ENCODE peak calls at places on chromosomes 12 and 14, in six cellular contexts. One of them, this sample, is unnamed.
A peak's percentile ranks its signal among the peaks of the same experiment; 100 is the strongest.

GRCh38 chr14:102906616-102907302 is 15.7 kb upstream of the AMN start:
- DNase-seq in glutamatergic neuron: no peak
- DNase-seq in testis: no peak
- DNase-seq in AG09319: no peak
- DNase-seq in CD4-positive, alpha-beta T cell: no peak
- DNase-seq in fibroblast of lung: no peak
- DNase-seq in this sample: no peak

GRCh38 chr14:36845346-36846042 is 183.8 kb downstream of the PAX9 start:
- DNase-seq in AG09319: peak; percentile 5
- DNase-seq in CD4-positive, alpha-beta T cell: no peak
- DNase-seq in testis: no peak
- DNase-seq in glutamatergic neuron: no peak
- DNase-seq in fibroblast of lung: peak; percentile 12
- DNase-seq in this sample: no peak

GRCh38 chr12:106837782-106838181 is 63.3 kb downstream of the RIC8B start:
- DNase-seq in fibroblast of lung: no peak
- DNase-seq in glutamatergic neuron: no peak
- DNase-seq in CD4-positive, alpha-beta T cell: no peak
- DNase-seq in AG09319: no peak
- DNase-seq in testis: no peak
- DNase-seq in this sample: no peak

GRCh38 chr14:24629521-24629920 is 4.5 kb downstream of the GZMB start:
- DNase-seq in CD4-positive, alpha-beta T cell: no peak
- DNase-seq in testis: no peak
- DNase-seq in fibroblast of lung: no peak
- DNase-seq in glutamatergic neuron: no peak
- DNase-seq in AG09319: no peak
- DNase-seq in this sample: no peak

GRCh38 chr12:67630373-67631088 is 18.0 kb upstream of the DYRK2 start:
- DNase-seq in fibroblast of lung: peak; percentile 3
- DNase-seq in CD4-positive, alpha-beta T cell: peak; percentile 87
- DNase-seq in testis: peak; percentile 25
- DNase-seq in AG09319: no peak
- DNase-seq in glutamatergic neuron: no peak
- DNase-seq in this sample: no peak

GRCh38 chr14:69154779-69155178 is 1.9 kb upstream of the DCAF5 start:
- DNase-seq in CD4-positive, alpha-beta T cell: no peak
- DNase-seq in testis: peak; percentile 48
- DNase-seq in AG09319: no peak
- DNase-seq in glutamatergic neuron: no peak
- DNase-seq in fibroblast of lung: peak; percentile 23
- DNase-seq in this sample: peak; percentile 5

GRCh38 chr12:116155383-116155782 is 122.1 kb downstream of the MED13L start:
- DNase-seq in fibroblast of lung: no peak
- DNase-seq in glutamatergic neuron: no peak
- DNase-seq in AG09319: no peak
- DNase-seq in testis: no peak
- DNase-seq in CD4-positive, alpha-beta T cell: no peak
- DNase-seq in this sample: no peak

GRCh38 chr12:5556033-5556614 is 124.2 kb downstream of the NTF3 start:
- DNase-seq in testis: peak; percentile 70
- DNase-seq in fibroblast of lung: no peak
- DNase-seq in glutamatergic neuron: peak; percentile 59
- DNase-seq in CD4-positive, alpha-beta T cell: no peak
- DNase-seq in AG09319: no peak
- DNase-seq in this sample: peak; percentile 18

GRCh38 chr12:6460751-6461371 is 9.0 kb downstream of the TAPBPL start:
- DNase-seq in testis: no peak
- DNase-seq in fibroblast of lung: no peak
- DNase-seq in glutamatergic neuron: no peak
- DNase-seq in AG09319: no peak
- DNase-seq in CD4-positive, alpha-beta T cell: no peak
- DNase-seq in this sample: no peak

GRCh38 chr14:104559769-104560585 is 19.6 kb upstream of the C14orf180 start:
- DNase-seq in AG09319: no peak
- DNase-seq in fibroblast of lung: no peak
- DNase-seq in CD4-positive, alpha-beta T cell: no peak
- DNase-seq in testis: no peak
- DNase-seq in glutamatergic neuron: no peak
- DNase-seq in this sample: no peak

GRCh38 chr12:30178948-30179347 is 395.2 kb upstream of the TMTC1 start:
- DNase-seq in glutamatergic neuron: no peak
- DNase-seq in fibroblast of lung: no peak
- DNase-seq in testis: no peak
- DNase-seq in AG09319: no peak
- DNase-seq in CD4-positive, alpha-beta T cell: no peak
- DNase-seq in this sample: no peak

GRCh38 chr12:103036581-103037214 is 79.2 kb downstream of the ASCL1 start:
- DNase-seq in glutamatergic neuron: no peak
- DNase-seq in CD4-positive, alpha-beta T cell: no peak
- DNase-seq in AG09319: no peak
- DNase-seq in fibroblast of lung: no peak
- DNase-seq in testis: no peak
- DNase-seq in this sample: no peak

GRCh38 chr12:57579011-57579410 is 12.0 kb upstream of the PIP4K2C start:
- DNase-seq in CD4-positive, alpha-beta T cell: no peak
- DNase-seq in fibroblast of lung: no peak
- DNase-seq in testis: no peak
- DNase-seq in AG09319: no peak
- DNase-seq in glutamatergic neuron: no peak
- DNase-seq in this sample: no peak

GRCh38 chr14:95466506-95466905 is 49.9 kb downstream of the SYNE3 start:
- DNase-seq in fibroblast of lung: no peak
- DNase-seq in AG09319: no peak
- DNase-seq in CD4-positive, alpha-beta T cell: no peak
- DNase-seq in glutamatergic neuron: no peak
- DNase-seq in testis: no peak
- DNase-seq in this sample: no peak

GRCh38 chr12:70449074-70449757 is 83.1 kb downstream of the KCNMB4 start:
- DNase-seq in testis: no peak
- DNase-seq in CD4-positive, alpha-beta T cell: no peak
- DNase-seq in fibroblast of lung: peak; percentile 9
- DNase-seq in glutamatergic neuron: no peak
- DNase-seq in AG09319: no peak
- DNase-seq in this sample: no peak

GRCh38 chr12:117507547-117507946 is 146.1 kb upstream of the NOS1 start:
- DNase-seq in glutamatergic neuron: peak; percentile 30
- DNase-seq in CD4-positive, alpha-beta T cell: no peak
- DNase-seq in fibroblast of lung: no peak
- DNase-seq in testis: no peak
- DNase-seq in AG09319: no peak
- DNase-seq in this sample: no peak

GRCh38 chr12:21666722-21667121 is 9.1 kb upstream of the LDHB start:
- DNase-seq in testis: no peak
- DNase-seq in fibroblast of lung: peak; percentile 34
- DNase-seq in CD4-positive, alpha-beta T cell: no peak
- DNase-seq in glutamatergic neuron: no peak
- DNase-seq in AG09319: no peak
- DNase-seq in this sample: no peak

GRCh38 chr14:76811561-76811960 is 1.1 kb downstream of the ANGEL1 start:
- DNase-seq in CD4-positive, alpha-beta T cell: no peak
- DNase-seq in AG09319: no peak
- DNase-seq in fibroblast of lung: no peak
- DNase-seq in glutamatergic neuron: no peak
- DNase-seq in testis: no peak
- DNase-seq in this sample: no peak

GRCh38 chr12:100279159-100279558 is 12.2 kb downstream of the SCYL2 start:
- DNase-seq in glutamatergic neuron: no peak
- DNase-seq in testis: no peak
- DNase-seq in fibroblast of lung: no peak
- DNase-seq in AG09319: no peak
- DNase-seq in CD4-positive, alpha-beta T cell: no peak
- DNase-seq in this sample: no peak

GRCh38 chr12:22084852-22085251 is 38.8 kb downstream of the CMAS start:
- DNase-seq in testis: no peak
- DNase-seq in CD4-positive, alpha-beta T cell: no peak
- DNase-seq in AG09319: no peak
- DNase-seq in fibroblast of lung: no peak
- DNase-seq in glutamatergic neuron: no peak
- DNase-seq in this sample: no peak

GRCh38 chr14:75531660-75532317 is 9.5 kb downstream of the BATF start:
- DNase-seq in testis: no peak
- DNase-seq in glutamatergic neuron: no peak
- DNase-seq in AG09319: no peak
- DNase-seq in fibroblast of lung: no peak
- DNase-seq in CD4-positive, alpha-beta T cell: no peak
- DNase-seq in this sample: no peak

GRCh38 chr12:19946549-19946948 is 421.8 kb upstream of the PDE3A start:
- DNase-seq in testis: no peak
- DNase-seq in fibroblast of lung: peak; percentile 92
- DNase-seq in AG09319: peak; percentile 66
- DNase-seq in CD4-positive, alpha-beta T cell: no peak
- DNase-seq in glutamatergic neuron: no peak
- DNase-seq in this sample: no peak

GRCh38 chr14:20347747-20348146 is 4.3 kb downstream of the PARP2 start:
- DNase-seq in glutamatergic neuron: no peak
- DNase-seq in AG09319: no peak
- DNase-seq in testis: peak; percentile 44
- DNase-seq in fibroblast of lung: no peak
- DNase-seq in CD4-positive, alpha-beta T cell: no peak
- DNase-seq in this sample: no peak
- TF ChIP-seq CTCF in glutamatergic neuron: no peak
- TF ChIP-seq CTCF in AG09319: no peak
- TF ChIP-seq CTCF in testis: no peak
- TF ChIP-seq CTCF in fibroblast of lung: no peak
- TF ChIP-seq CTCF in CD4-positive, alpha-beta T cell: no peak
- TF ChIP-seq CTCF in this sample: no peak

DNA sequence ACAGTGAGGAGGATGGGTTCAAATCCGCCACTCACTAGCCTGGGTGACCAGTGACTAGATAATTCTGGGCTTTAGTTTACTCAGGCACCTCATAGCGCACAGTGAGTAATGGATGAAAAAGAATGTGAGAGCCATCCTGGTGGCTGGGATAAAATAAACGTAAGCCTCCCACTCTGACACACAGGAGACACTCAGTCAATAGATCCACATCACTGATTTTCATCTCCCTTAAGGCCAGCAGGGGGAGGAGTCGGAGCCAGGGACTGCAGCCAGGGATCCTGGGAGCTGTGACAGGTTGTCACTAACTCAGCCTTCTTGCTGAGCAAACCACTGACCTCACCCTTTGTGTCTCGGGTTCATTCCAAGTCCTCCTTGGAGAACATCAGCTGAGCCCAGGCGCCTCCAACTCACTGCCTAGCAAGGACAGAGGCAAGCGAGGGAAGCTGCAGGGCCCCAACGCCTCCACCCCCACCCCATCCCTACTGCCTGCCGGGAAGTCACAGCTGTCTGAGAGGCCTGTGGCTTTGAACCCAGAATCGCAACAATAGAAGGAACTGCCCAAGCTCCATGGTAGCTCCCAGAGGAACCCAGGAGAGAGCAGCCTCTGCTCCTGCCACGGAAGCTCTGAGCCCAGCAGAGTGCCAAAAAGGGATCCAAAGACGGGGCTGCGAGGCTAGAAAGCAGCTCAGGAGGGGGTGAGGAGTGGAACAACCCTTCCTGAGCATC is 30.7 kb downstream of the PXN start:
- DNase-seq in CD4-positive, alpha-beta T cell: no peak
- DNase-seq in glutamatergic neuron: peak; percentile 78
- DNase-seq in testis: peak; percentile 91
- DNase-seq in AG09319: peak; percentile 87
- DNase-seq in fibroblast of lung: peak; percentile 99
- DNase-seq in this sample: peak; percentile 44
- TF ChIP-seq CTCF in CD4-positive, alpha-beta T cell: no peak
- TF ChIP-seq CTCF in glutamatergic neuron: peak; percentile 59
- TF ChIP-seq CTCF in testis: no peak
- TF ChIP-seq CTCF in AG09319: peak; percentile 55
- TF ChIP-seq CTCF in fibroblast of lung: peak; percentile 48
- TF ChIP-seq CTCF in this sample: peak; percentile 63

GRCh38 chr12:91620949-91621348 is 438.3 kb upstream of the DCN start:
- DNase-seq in AG09319: no peak
- DNase-seq in testis: no peak
- DNase-seq in CD4-positive, alpha-beta T cell: no peak
- DNase-seq in fibroblast of lung: peak; percentile 58
- DNase-seq in glutamatergic neuron: no peak
- DNase-seq in this sample: no peak
- TF ChIP-seq CTCF in AG09319: no peak
- TF ChIP-seq CTCF in testis: no peak
- TF ChIP-seq CTCF in CD4-positive, alpha-beta T cell: no peak
- TF ChIP-seq CTCF in fibroblast of lung: no peak
- TF ChIP-seq CTCF in glutamatergic neuron: no peak
- TF ChIP-seq CTCF in this sample: no peak

DNA sequence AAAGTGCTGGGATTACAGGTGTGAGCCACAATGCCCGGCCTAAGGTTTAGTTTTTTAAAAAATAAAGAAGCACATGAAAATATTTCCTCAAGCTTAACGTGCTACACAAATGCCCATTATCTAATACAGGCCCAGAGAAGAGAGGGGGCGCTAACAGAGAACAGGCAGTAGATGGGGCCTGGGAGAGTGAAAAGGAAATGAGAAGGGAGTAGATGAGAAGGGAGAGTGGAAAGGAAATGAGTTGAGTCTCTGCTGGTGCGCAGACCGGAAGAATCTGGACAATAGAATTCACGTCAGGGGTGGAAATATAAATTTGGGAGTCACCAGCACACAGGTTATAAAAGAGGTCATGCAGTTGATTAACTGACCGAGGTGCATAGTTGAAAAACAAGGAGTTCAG is 10.7 kb downstream of the PXN start:
- DNase-seq in testis: no peak
- DNase-seq in fibroblast of lung: no peak
- DNase-seq in AG09319: no peak
- DNase-seq in glutamatergic neuron: no peak
- DNase-seq in CD4-positive, alpha-beta T cell: no peak
- DNase-seq in this sample: no peak
- TF ChIP-seq CTCF in testis: no peak
- TF ChIP-seq CTCF in fibroblast of lung: no peak
- TF ChIP-seq CTCF in AG09319: no peak
- TF ChIP-seq CTCF in glutamatergic neuron: no peak
- TF ChIP-seq CTCF in CD4-positive, alpha-beta T cell: no peak
- TF ChIP-seq CTCF in this sample: no peak

DNA sequence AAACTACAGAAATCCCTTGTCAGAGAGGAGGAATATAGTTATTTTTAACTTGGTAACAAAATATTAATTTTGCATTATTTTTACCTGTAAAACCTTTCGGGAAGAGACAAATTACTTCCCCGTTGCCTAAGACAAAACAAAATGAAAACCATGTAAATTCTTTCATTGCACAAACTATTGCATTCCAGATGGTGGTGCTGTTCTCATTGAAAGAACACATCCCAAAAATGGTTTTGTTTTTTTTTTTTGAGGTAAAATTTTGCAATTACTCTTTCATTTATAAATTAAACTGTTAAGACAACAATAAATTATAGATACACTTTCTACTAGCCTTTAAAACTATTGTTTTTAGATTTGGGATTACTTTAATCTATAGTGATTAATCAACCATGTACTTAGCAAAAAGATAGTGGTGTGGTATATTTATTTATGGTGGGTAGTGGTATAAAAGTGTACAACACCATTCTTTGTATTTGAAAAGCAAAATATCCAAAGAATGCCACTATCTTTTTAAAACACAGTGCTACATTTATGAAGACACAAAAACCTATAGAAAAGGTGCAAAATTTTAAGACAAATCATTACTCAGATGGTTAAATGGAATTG is 115.5 kb downstream of the SLC38A1 start:
- DNase-seq in glutamatergic neuron: no peak
- DNase-seq in fibroblast of lung: peak; percentile 63
- DNase-seq in AG09319: no peak
- DNase-seq in CD4-positive, alpha-beta T cell: no peak
- DNase-seq in testis: no peak
- DNase-seq in this sample: no peak
- TF ChIP-seq CTCF in glutamatergic neuron: peak; percentile 71
- TF ChIP-seq CTCF in fibroblast of lung: peak; percentile 43
- TF ChIP-seq CTCF in AG09319: peak; percentile 70
- TF ChIP-seq CTCF in CD4-positive, alpha-beta T cell: peak; percentile 90
- TF ChIP-seq CTCF in testis: no peak
- TF ChIP-seq CTCF in this sample: peak; percentile 82

This sample was measured in neural crest cell.